ENCODE peak calls at places on chromosomes 1 and 21, in nine cellular contexts. N, F, C, E, G, O, V, P and M are unnamed samples.

GRCh38 chr1:87113313-87113712 is 198.9 kb downstream of the HS2ST1 start:
- DNase-seq in E (no peak), O (no peak), N (peak), F (no peak), G (peak), C (no peak), V (no peak), P (no peak), M (no peak)

GRCh38 chr1:52659356-52659755 is 26.4 kb downstream of the SHISAL2A start:
- DNase-seq in C (no peak), V (no peak), E (no peak), O (no peak), G (no peak), N (no peak), F (no peak), P (peak), M (no peak)

GRCh38 chr1:17289756-17290155 is 18.2 kb upstream of the PADI4 start:
- DNase-seq in P (no peak), N (no peak), V (no peak), E (no peak), G (peak), O (no peak), F (no peak), C (no peak), M (no peak)

GRCh38 chr1:26531651-26532131 is 2.1 kb downstream of the RPS6KA1 start:
- DNase-seq in V (no peak), P (no peak), C (peak), N (no peak), F (peak), G (no peak), E (no peak), O (no peak), M (peak)

GRCh38 chr1:54741531-54741930 is 22.8 kb downstream of the PARS2 start:
- DNase-seq in N (no peak), E (no peak), O (no peak), C (no peak), P (no peak), V (no peak), G (no peak), F (no peak), M (no peak)

GRCh38 chr21:29145354-29145782 is 14.9 kb downstream of the MAP3K7CL start:
- DNase-seq in N (peak), G (peak), C (no peak), V (no peak), O (peak), F (no peak), P (no peak), E (no peak), M (no peak)

GRCh38 chr1:47759581-47760247 is 237.5 kb downstream of the TRABD2B start:
- DNase-seq in E (no peak), P (no peak), N (no peak), V (no peak), O (no peak), F (no peak), C (no peak), G (no peak), M (no peak)

GRCh38 chr1:79373481-79374132 is 367.1 kb upstream of the ADGRL4 start:
- DNase-seq in F (no peak), E (no peak), O (no peak), V (no peak), P (no peak), G (peak), C (peak), N (no peak), M (no peak)

GRCh38 chr1:13451399-13451965 is 41.2 kb downstream of the PRAMEF20 start:
- DNase-seq in E (no peak), P (no peak), C (no peak), V (no peak), N (no peak), G (no peak), O (no peak), F (no peak), M (no peak)

GRCh38 chr21:40512590-40512989 is 334.4 kb downstream of the DSCAM start:
- DNase-seq in F (no peak), G (no peak), C (no peak), N (no peak), E (no peak), V (peak), P (no peak), O (no peak), M (peak)

GRCh38 chr1:199751962-199752687 is 275.4 kb upstream of the NR5A2 start:
- DNase-seq in F (no peak), E (no peak), G (no peak), V (no peak), P (no peak), C (no peak), O (no peak), N (no peak), M (no peak)

GRCh38 chr1:54542120-54542961 is 5.7 kb upstream of the ACOT11 start:
- DNase-seq in G (peak), N (no peak), O (peak), P (peak), E (peak), V (peak), F (peak), C (peak), M (peak)

GRCh38 chr1:225819346-225820192 is 9.6 kb downstream of the EPHX1 start:
- DNase-seq in P (no peak), E (no peak), N (no peak), F (no peak), G (no peak), V (no peak), C (no peak), O (peak), M (no peak)

GRCh38 chr1:173714441-173714758 is 381 bp upstream of the KLHL20 start:
- DNase-seq in O (no peak), E (no peak), N (no peak), F (no peak), C (no peak), G (no peak), P (no peak), V (no peak), M (no peak)

GRCh38 chr1:225921734-225922709 is 2.0 kb downstream of the PYCR2 start:
- DNase-seq in V (no peak), G (no peak), O (no peak), P (no peak), C (no peak), E (no peak), N (no peak), F (peak), M (no peak)

GRCh38 chr1:160961419-160961818 is 6.8 kb upstream of the ITLN2 start:
- DNase-seq in C (no peak), V (no peak), N (no peak), P (no peak), O (no peak), F (no peak), E (no peak), G (no peak), M (no peak)

DNA sequence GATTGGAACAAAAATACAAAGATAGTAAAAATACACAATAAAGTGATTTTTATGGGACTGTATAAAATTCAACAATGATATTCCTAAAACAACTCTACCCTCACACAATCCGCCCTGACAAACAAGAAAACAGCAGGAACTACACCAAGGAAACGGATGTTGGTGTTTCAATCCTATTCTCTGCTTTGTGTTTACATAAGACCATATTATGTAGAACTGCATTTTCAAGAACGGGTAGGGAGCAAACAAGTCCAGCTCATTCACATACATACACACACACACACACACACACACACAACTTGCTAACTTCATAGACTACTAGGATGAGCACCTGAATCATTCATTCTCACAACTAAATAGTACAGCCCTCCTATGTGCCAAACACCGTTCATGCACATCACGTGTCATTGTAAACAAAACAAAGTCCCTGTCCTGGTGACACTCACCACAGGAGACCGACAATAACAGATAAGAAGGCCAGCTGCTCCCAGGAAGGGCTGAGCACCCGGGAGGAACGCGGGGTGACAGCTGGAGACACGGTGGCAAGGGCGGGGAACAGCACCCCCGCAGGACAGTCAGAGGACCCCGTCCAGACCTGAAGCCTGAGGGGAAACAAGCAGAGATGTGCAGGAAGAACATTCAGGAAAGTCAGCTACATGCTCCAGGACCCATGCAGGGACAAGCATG is 43.0 kb downstream of the NPHP4 start:
- DNase-seq in E (no peak), P (no peak), G (no peak), F (no peak), V (peak), C (no peak), O (no peak), N (no peak), M (no peak)
- TF ChIP-seq CTCF in E (peak), P (no peak), G (peak), F (no peak), V (no peak), C (no peak), O (no peak), N (no peak), M (no peak)

GRCh38 chr1:175225805-175226129 is 33.2 kb upstream of the KIAA0040 start:
- DNase-seq in O (no peak), E (no peak), F (no peak), C (no peak), G (no peak), V (no peak), N (no peak), P (no peak), M (no peak)
- TF ChIP-seq CTCF in O (no peak), E (no peak), F (no peak), C (no peak), G (no peak), V (no peak), N (no peak), P (no peak), M (no peak)

GRCh38 chr1:40769815-40770214 is 13.8 kb upstream of the KCNQ4 start:
- DNase-seq in N (peak), F (no peak), C (no peak), E (no peak), P (no peak), G (no peak), O (no peak), V (no peak), M (no peak)
- TF ChIP-seq CTCF in N (peak), F (no peak), C (no peak), E (no peak), P (no peak), G (peak), O (no peak), V (peak), M (no peak)

GRCh38 chr1:206738370-206739366 is 31.9 kb upstream of the IL19 start:
- DNase-seq in P (no peak), F (no peak), C (peak), E (no peak), V (no peak), G (peak), O (no peak), N (no peak), M (no peak)
- TF ChIP-seq CTCF in P (peak), F (no peak), C (peak), E (peak), V (peak), G (peak), O (no peak), N (peak), M (no peak)

DNA sequence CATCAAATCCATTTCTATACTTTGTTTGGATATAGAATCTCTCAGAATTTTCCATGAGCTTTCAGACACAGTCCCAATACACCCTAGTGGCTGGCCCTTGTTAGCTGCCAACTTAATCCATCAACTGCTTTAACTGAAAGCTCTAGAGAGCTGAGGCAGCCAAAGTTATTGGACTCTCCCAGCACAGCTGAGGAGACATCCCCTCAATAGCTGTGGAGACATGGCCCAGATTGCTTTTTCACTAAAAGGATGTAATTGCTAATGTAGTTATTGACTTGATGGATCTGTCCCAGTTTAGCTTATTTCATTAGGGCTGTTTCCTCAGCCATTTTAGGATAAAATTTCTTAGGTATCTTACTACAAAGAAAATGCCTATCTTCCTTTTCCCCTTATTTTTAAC is 94.8 kb upstream of the PRMT6 start:
- DNase-seq in V (peak), C (no peak), F (no peak), O (no peak), E (no peak), N (no peak), G (no peak), P (no peak), M (no peak)
- TF ChIP-seq CTCF in V (peak), C (no peak), F (no peak), O (no peak), E (no peak), N (no peak), G (no peak), P (no peak), M (no peak)

GRCh38 chr1:217805792-217806191 is 174.6 kb downstream of the SPATA17 start:
- DNase-seq in V (no peak), E (no peak), G (no peak), F (no peak), O (no peak), P (no peak), C (no peak), N (no peak), M (no peak)
- TF ChIP-seq CTCF in V (no peak), E (no peak), G (no peak), F (no peak), O (no peak), P (no peak), C (no peak), N (no peak), M (no peak)

GRCh38 chr21:44730028-44730395 is 18.6 kb upstream of the TSPEAR start:
- DNase-seq in E (no peak), C (no peak), N (no peak), G (no peak), P (no peak), F (no peak), O (no peak), V (no peak), M (no peak)
- TF ChIP-seq CTCF in E (no peak), C (no peak), N (no peak), G (no peak), P (no peak), F (no peak), O (no peak), V (no peak), M (no peak)

GRCh38 chr21:34510148-34511142 is 1.6 kb downstream of the KCNE1 start:
- DNase-seq in V (peak), E (peak), O (peak), G (peak), C (peak), P (peak), N (peak), F (peak), M (peak)
- TF ChIP-seq CTCF in V (peak), E (peak), O (peak), G (peak), C (peak), P (peak), N (peak), F (peak), M (peak)

GRCh38 chr1:168441745-168442144 is 102.1 kb downstream of the XCL2 start:
- DNase-seq in V (no peak), P (no peak), N (no peak), C (no peak), F (no peak), G (no peak), O (no peak), E (no peak), M (no peak)

GRCh38 chr1:168437821-168438220 is 106.0 kb downstream of the XCL2 start:
- DNase-seq in G (no peak), N (no peak), F (no peak), E (no peak), V (no peak), C (no peak), P (no peak), O (no peak), M (no peak)

GRCh38 chr1:168442931-168443330 is 100.9 kb downstream of the XCL2 start:
- DNase-seq in N (no peak), V (no peak), G (no peak), C (no peak), E (no peak), P (no peak), F (no peak), O (no peak), M (no peak)

GRCh38 chr1:168438626-168439025 is 105.2 kb downstream of the XCL2 start:
- DNase-seq in N (no peak), V (no peak), F (no peak), E (no peak), P (no peak), O (no peak), G (no peak), C (no peak), M (no peak)

GRCh38 chr1:168439451-168440375 is 104.1 kb downstream of the XCL2 start:
- DNase-seq in G (peak), F (peak), V (peak), E (peak), C (peak), P (peak), N (peak), O (peak), M (peak)
- TF ChIP-seq CTCF in G (peak), F (peak), V (peak), E (peak), C (peak), P (peak), N (peak), O (peak), M (peak)

DNA sequence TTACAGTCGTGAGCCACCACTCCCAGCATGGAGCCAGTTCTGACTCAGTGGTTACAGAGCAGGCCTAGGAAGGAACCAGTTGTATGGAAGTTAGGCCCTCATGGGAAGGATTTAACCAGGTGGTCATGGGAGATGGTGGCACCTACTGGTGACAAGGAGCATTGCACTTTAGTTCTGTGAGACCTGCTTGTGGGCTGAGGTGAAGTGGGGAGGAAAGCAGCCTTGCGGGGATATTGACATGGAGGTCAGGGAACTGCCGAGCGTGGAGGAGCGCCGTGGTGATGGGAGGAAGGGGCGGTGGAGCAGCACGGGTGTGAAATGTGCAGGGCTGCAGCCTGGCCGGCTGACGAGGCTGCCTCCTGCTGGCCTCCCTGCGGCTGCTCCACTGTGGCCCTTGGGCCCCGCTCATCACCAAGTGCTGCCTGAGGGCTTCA is 100.4 kb downstream of the GALNT2 start:
- DNase-seq in N (no peak), G (peak), E (no peak), P (peak), F (no peak), C (no peak), O (no peak), V (peak), M (peak)
- TF ChIP-seq CTCF in N (peak), G (peak), E (peak), P (peak), F (peak), C (peak), O (peak), V (peak), M (peak)